ENCODE peak calls at places on chromosomes 2 and 18, in four cellular contexts. One of them, this sample, is unnamed.

GRCh38 chr2:148071351-148071750 is 50.5 kb downstream of the MBD5 start:
- DNase-seq in PC-9: no peak
- DNase-seq in foreskin fibroblast: no peak
- DNase-seq in AG09309: no peak
- DNase-seq in this sample: no peak

GRCh38 chr18:57627488-57627887 is 5.9 kb upstream of the NARS1 start:
- DNase-seq in foreskin fibroblast: peak
- DNase-seq in AG09309: no peak
- DNase-seq in PC-9: no peak
- DNase-seq in this sample: no peak

GRCh38 chr2:121849236-121849635 is 93.8 kb downstream of the TSN start:
- DNase-seq in foreskin fibroblast: no peak
- DNase-seq in AG09309: no peak
- DNase-seq in PC-9: no peak
- DNase-seq in this sample: no peak

GRCh38 chr2:83196225-83196624 is 1262.9 kb downstream of the SUCLG1 start:
- DNase-seq in foreskin fibroblast: peak
- DNase-seq in AG09309: peak
- DNase-seq in PC-9: no peak
- DNase-seq in this sample: no peak

GRCh38 chr2:69628325-69629038 is 15.1 kb downstream of the AAK1 start:
- DNase-seq in foreskin fibroblast: no peak
- DNase-seq in PC-9: no peak
- DNase-seq in AG09309: no peak
- DNase-seq in this sample: no peak

GRCh38 chr2:156319811-156320490 is 12.6 kb downstream of the NR4A2 start:
- DNase-seq in AG09309: no peak
- DNase-seq in foreskin fibroblast: peak
- DNase-seq in PC-9: no peak
- DNase-seq in this sample: no peak

GRCh38 chr18:45014047-45014501 is 333.4 kb downstream of the SETBP1 start:
- DNase-seq in foreskin fibroblast: peak
- DNase-seq in PC-9: peak
- DNase-seq in AG09309: peak
- DNase-seq in this sample: peak

GRCh38 chr2:39141346-39142011 is 20.6 kb upstream of the SOS1 start:
- DNase-seq in foreskin fibroblast: no peak
- DNase-seq in PC-9: peak
- DNase-seq in AG09309: no peak
- DNase-seq in this sample: no peak

GRCh38 chr2:54952425-54952824 is 97.8 kb downstream of the RTN4 start:
- DNase-seq in AG09309: no peak
- DNase-seq in PC-9: no peak
- DNase-seq in foreskin fibroblast: no peak
- DNase-seq in this sample: no peak

GRCh38 chr2:99811544-99811943 is 321.7 kb upstream of the REV1 start:
- DNase-seq in PC-9: no peak
- DNase-seq in AG09309: peak
- DNase-seq in foreskin fibroblast: peak
- DNase-seq in this sample: no peak

GRCh38 chr18:53941601-53942335 is 282.7 kb downstream of the MBD2 start:
- DNase-seq in PC-9: peak
- DNase-seq in foreskin fibroblast: peak
- DNase-seq in AG09309: no peak
- DNase-seq in this sample: no peak

GRCh38 chr2:218031771-218032257 is 29.0 kb upstream of the TNS1 start:
- DNase-seq in AG09309: no peak
- DNase-seq in foreskin fibroblast: no peak
- DNase-seq in PC-9: no peak
- DNase-seq in this sample: no peak

GRCh38 chr2:113896791-113897190 is 6.9 kb downstream of the ACTR3 start:
- DNase-seq in AG09309: no peak
- DNase-seq in PC-9: no peak
- DNase-seq in foreskin fibroblast: peak
- DNase-seq in this sample: no peak

GRCh38 chr2:7191927-7192326 is 274.7 kb downstream of the RNF144A start:
- DNase-seq in foreskin fibroblast: peak
- DNase-seq in AG09309: peak
- DNase-seq in PC-9: no peak
- DNase-seq in this sample: peak

GRCh38 chr2:148614024-148614331 is 30.6 kb upstream of the EPC2 start:
- DNase-seq in AG09309: no peak
- DNase-seq in foreskin fibroblast: peak
- DNase-seq in PC-9: peak
- DNase-seq in this sample: no peak

DNA sequence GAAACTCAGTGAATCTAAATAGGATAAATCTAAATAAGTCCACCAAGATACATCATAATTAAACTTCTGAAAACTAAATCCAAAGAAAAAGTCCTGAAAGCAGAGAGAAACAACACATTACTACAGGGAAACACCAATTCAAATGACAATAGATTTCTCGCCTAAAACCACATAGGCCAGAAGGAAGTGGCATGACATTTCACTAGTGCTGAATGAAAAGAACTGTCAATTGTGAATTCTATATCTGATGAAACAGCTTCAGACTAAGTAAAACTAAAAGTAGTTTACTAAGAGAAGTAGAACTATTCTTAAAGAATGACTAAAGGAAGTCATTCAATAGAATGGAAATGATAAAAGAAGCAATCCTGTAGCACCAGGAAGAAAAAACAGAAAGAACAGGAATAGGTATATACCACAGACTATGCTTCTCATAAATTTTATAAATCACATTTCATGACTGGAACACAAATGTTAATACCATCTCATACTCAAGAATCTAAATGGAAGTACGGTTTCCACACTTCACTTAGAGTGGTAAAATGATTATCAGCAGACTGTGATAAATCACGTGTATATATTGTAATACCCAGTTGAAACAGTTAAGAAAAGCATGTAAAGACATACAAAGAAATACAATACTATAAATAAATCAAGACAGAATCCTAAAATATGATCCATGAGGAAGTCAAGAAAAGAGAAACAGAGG is 46.4 kb downstream of the ASXL2 start:
- DNase-seq in AG09309: no peak
- DNase-seq in PC-9: no peak
- DNase-seq in foreskin fibroblast: no peak
- DNase-seq in this sample: no peak
- TF ChIP-seq CTCF in AG09309: no peak
- TF ChIP-seq CTCF in PC-9: no peak
- TF ChIP-seq CTCF in foreskin fibroblast: no peak
- TF ChIP-seq CTCF in this sample: no peak

DNA sequence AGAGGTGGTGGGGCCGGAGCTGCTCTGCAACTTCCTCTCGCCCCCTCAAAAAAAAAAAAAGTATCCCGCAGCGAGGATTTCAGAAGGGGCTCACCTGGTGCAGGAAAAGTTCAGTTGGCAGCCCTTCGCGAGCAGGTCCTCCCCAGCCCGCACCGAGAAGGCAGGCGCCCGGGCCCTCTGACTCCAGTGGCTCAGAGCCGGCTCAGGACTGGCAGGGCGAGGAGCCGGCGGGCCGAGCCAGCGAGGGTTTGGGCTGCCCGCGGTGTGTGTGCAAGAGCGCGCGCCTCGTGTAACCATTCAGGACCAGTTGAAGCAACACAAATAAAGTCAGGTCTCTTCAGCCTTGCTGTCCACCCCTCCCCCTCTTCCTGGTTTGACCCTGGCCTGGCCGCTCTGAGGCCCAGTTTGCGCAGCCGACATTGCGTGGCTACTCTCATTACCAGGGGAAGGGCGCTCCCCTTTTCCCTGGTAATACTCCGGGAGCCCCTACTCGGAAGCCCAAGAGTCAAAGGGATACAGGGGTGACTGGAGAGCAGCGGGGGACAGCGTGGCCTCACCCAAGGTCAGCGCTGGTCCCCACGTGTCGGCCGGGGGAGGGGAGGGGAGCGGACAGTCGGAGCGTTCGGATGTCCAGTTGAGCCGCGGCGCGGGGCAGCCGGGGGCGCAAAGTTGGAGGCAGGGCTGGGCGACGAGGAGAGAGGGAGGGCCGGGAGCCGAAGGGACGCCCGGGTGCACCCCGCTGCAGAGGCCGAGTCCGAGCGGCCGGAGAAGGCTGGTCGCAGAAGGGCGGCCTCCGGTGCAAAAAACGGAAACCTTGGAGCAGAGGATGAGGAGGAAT is 12.3 kb downstream of the EN1 start:
- DNase-seq in PC-9: no peak
- DNase-seq in AG09309: no peak
- DNase-seq in foreskin fibroblast: peak
- DNase-seq in this sample: no peak
- H3K4me3 ChIP-seq in PC-9: no peak
- H3K4me3 ChIP-seq in AG09309: peak
- H3K4me3 ChIP-seq in foreskin fibroblast: peak
- H3K4me3 ChIP-seq in this sample: peak

GRCh38 chr18:9661564-9661963 is 46.5 kb upstream of the RAB31 start:
- DNase-seq in PC-9: no peak
- DNase-seq in AG09309: no peak
- DNase-seq in foreskin fibroblast: peak
- DNase-seq in this sample: no peak
- TF ChIP-seq CTCF in PC-9: no peak
- TF ChIP-seq CTCF in AG09309: peak
- TF ChIP-seq CTCF in foreskin fibroblast: peak
- TF ChIP-seq CTCF in this sample: peak

DNA sequence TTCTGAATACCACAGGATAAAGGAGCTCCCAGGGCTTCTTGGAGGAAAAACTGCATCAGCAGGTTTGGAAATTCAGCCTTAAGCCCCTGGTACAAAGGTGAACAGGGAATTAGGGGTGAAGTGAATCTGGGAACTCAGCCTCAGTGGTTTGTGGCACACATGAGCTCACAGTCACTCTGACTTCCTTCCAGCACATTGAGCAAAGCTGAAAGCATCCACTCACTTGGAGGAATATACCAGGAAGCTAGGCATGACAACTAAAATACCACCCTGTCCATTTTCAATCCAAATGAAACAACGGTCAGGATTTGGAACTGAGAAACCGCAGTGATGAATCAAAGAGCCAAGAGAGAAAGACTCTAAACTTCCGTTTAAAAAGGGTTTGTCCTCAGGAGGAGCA is 216.1 kb downstream of the ICOS start:
- DNase-seq in AG09309: no peak
- DNase-seq in foreskin fibroblast: no peak
- DNase-seq in PC-9: no peak
- DNase-seq in this sample: no peak
- H3K4me3 ChIP-seq in AG09309: no peak
- H3K4me3 ChIP-seq in foreskin fibroblast: no peak
- H3K4me3 ChIP-seq in PC-9: no peak
- H3K4me3 ChIP-seq in this sample: no peak

DNA sequence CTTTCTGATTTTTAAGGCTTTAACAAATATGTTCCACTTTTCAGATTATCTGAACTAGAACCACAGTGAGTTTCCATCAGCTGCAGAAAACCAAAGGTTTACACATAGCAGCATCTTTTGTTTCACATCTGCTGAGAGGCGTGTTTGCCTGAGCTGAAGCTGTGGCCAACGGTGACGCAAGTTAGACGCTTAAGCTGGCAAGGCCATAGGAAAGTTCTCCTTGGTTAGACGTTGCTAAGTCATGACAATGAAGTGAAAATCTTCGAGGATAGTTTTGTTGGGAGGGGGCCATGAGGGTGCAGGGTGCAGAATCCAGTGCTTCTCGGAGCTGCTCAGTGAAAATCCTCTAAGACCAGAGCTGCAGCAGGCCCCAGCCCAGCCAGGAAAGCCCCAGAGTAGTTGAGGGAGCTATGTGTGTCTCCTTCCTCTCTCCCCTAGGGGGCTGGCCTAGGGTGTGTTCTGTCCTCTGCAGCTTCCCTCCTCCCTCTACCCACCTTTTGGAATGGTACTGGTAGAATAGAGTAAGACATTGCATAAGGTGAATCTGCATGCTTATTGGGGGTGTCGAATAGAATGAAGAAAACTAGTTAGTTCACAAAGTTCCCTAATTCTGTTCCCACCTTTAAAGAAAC is 105.4 kb downstream of the FHOD3 start:
- DNase-seq in PC-9: no peak
- DNase-seq in AG09309: peak
- DNase-seq in foreskin fibroblast: peak
- DNase-seq in this sample: no peak
- TF ChIP-seq CTCF in PC-9: no peak
- TF ChIP-seq CTCF in AG09309: no peak
- TF ChIP-seq CTCF in foreskin fibroblast: no peak
- TF ChIP-seq CTCF in this sample: no peak

GRCh38 chr2:109247340-109247739 is 118.3 kb downstream of the SH3RF3 start:
- DNase-seq in foreskin fibroblast: no peak
- DNase-seq in AG09309: no peak
- DNase-seq in PC-9: no peak
- DNase-seq in this sample: no peak
- H3K4me3 ChIP-seq in foreskin fibroblast: no peak
- H3K4me3 ChIP-seq in AG09309: no peak
- H3K4me3 ChIP-seq in PC-9: no peak
- H3K4me3 ChIP-seq in this sample: no peak

DNA sequence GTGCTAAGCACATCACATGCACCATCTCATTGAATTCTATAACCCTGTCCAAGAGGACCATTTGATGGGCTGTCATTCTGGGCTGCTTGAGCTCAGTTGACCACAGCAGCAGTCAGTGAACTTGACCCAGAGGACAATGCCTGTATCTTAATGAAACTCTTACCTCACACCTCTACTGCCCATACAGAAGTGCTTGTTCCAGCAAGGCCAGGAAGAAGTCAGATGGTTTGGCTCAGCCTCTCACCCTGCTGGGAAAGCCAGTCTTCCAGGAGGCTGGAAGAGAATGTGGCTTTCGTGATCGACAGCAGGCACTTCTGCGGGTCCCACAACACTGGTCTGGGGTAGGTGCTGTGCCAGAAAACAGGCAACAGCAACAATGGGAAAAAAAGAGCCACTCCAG is 47.3 kb downstream of the CFAP221 start:
- DNase-seq in foreskin fibroblast: no peak
- DNase-seq in PC-9: no peak
- DNase-seq in AG09309: no peak
- DNase-seq in this sample: no peak
- TF ChIP-seq CTCF in foreskin fibroblast: no peak
- TF ChIP-seq CTCF in PC-9: no peak
- TF ChIP-seq CTCF in AG09309: no peak
- TF ChIP-seq CTCF in this sample: no peak